ENCODE peak calls at places on chromosomes 6 and 20, in nine cellular contexts. S is NCI-H460; U is GM04504; F is cardiac muscle cell; I is progenitor cell of endocrine pancreas; N is stimulated activated CD4-positive, alpha-beta T cell treated with anti-CD3 and anti-CD28 coated beads, Interleukin-15, amount 100 ng/mL, for 48 hours; J is NCI-H82; L is NCI-H187; Z is H54. G is an unnamed sample.

GRCh38 chr6:47083586-47084047 is 41.5 kb upstream of the ADGRF1 start:
- DNase-seq in S (no peak), U (peak), F (peak), I (no peak), N (no peak), J (peak), L (no peak), Z (no peak), G (peak)

GRCh38 chr6:45297302-45297701 is 30.8 kb upstream of the RUNX2 start:
- DNase-seq in S (no peak), U (no peak), F (no peak), I (no peak), N (no peak), J (no peak), L (no peak), Z (no peak), G (no peak)

GRCh38 chr20:6848041-6848440 is 80.6 kb downstream of the BMP2 start:
- DNase-seq in S (no peak), U (no peak), F (no peak), I (no peak), N (no peak), J (no peak), L (no peak), Z (no peak), G (no peak)

GRCh38 chr6:43575105-43575771 is 600 bp downstream of the XPO5 start:
- DNase-seq in S (peak), U (no peak), F (peak), I (peak), N (peak), J (peak), L (no peak), Z (peak), G (peak)

GRCh38 chr20:25017257-25017803 is 24.8 kb upstream of the APMAP start:
- DNase-seq in S (no peak), U (no peak), F (no peak), I (peak), N (no peak), J (no peak), L (no peak), Z (no peak), G (peak)

GRCh38 chr6:128483472-128484135 is 36.8 kb downstream of the PTPRK start:
- DNase-seq in S (no peak), U (no peak), F (no peak), I (no peak), N (no peak), J (no peak), L (no peak), Z (no peak), G (no peak)

GRCh38 chr6:150528648-150529285 is 70.9 kb upstream of the PLEKHG1 start:
- DNase-seq in S (no peak), U (peak), F (peak), I (no peak), N (no peak), J (no peak), L (no peak), Z (peak), G (peak)

GRCh38 chr6:121851056-121851455 is 415.6 kb downstream of the GJA1 start:
- DNase-seq in S (no peak), U (no peak), F (no peak), I (no peak), N (no peak), J (peak), L (no peak), Z (no peak), G (peak)

GRCh38 chr6:70599187-70599586 is 32.5 kb downstream of the SDHAF4 start:
- DNase-seq in S (no peak), U (no peak), F (no peak), I (no peak), N (no peak), J (no peak), L (no peak), Z (no peak), G (no peak)

GRCh38 chr6:157764346-157765068 is 58.5 kb upstream of the SNX9 start:
- DNase-seq in S (peak), U (peak), F (peak), I (no peak), N (peak), J (no peak), L (no peak), Z (peak), G (peak)

GRCh38 chr6:32176476-32177181 is 745 bp upstream of the AGPAT1 start:
- DNase-seq in S (no peak), U (no peak), F (peak), I (no peak), N (no peak), J (no peak), L (no peak), Z (no peak), G (no peak)

GRCh38 chr6:153625089-153625488 is 414.0 kb upstream of the OPRM1 start:
- DNase-seq in S (no peak), U (peak), F (peak), I (no peak), N (no peak), J (no peak), L (no peak), Z (no peak), G (peak)

G was measured in hepatocyte.